ENCODE peak calls at places on chromosomes 5 and 9, in eight cellular contexts. One of them, this sample, is unnamed. For H3K36me3, the result is how much of the 10 kb centered on the place peaks cover.

GRCh38 chr5:124519396-124519795 is 227.0 kb downstream of the ZNF608 start:
- DNase-seq in gastrocnemius medialis: peak
- DNase-seq in NT2/D1: no peak
- DNase-seq in psoas muscle: no peak
- DNase-seq in right lobe of liver: no peak
- DNase-seq in bronchial epithelial cell: peak
- DNase-seq in BJ: peak
- DNase-seq in HCT116: no peak
- DNase-seq in this sample: peak

GRCh38 chr5:172562443-172562842 is 78.6 kb upstream of the NEURL1B start:
- DNase-seq in gastrocnemius medialis: no peak
- DNase-seq in NT2/D1: no peak
- DNase-seq in psoas muscle: no peak
- DNase-seq in right lobe of liver: no peak
- DNase-seq in bronchial epithelial cell: no peak
- DNase-seq in BJ: no peak
- DNase-seq in HCT116: no peak
- DNase-seq in this sample: no peak

GRCh38 chr5:96936431-96937221 is 746 bp downstream of the LNPEP start:
- DNase-seq in gastrocnemius medialis: peak
- DNase-seq in NT2/D1: no peak
- DNase-seq in psoas muscle: peak
- DNase-seq in right lobe of liver: peak
- DNase-seq in bronchial epithelial cell: peak
- DNase-seq in BJ: no peak
- DNase-seq in HCT116: no peak
- DNase-seq in this sample: peak

GRCh38 chr9:28329323-28329722 is 756.0 kb upstream of the C9orf72 start:
- DNase-seq in gastrocnemius medialis: no peak
- DNase-seq in NT2/D1: no peak
- DNase-seq in psoas muscle: no peak
- DNase-seq in right lobe of liver: no peak
- DNase-seq in bronchial epithelial cell: peak
- DNase-seq in BJ: no peak
- DNase-seq in HCT116: no peak
- DNase-seq in this sample: no peak

GRCh38 chr5:52579391-52579790 is 208.3 kb upstream of the ITGA1 start:
- DNase-seq in gastrocnemius medialis: no peak
- DNase-seq in NT2/D1: no peak
- DNase-seq in psoas muscle: no peak
- DNase-seq in right lobe of liver: no peak
- DNase-seq in bronchial epithelial cell: peak
- DNase-seq in BJ: no peak
- DNase-seq in HCT116: no peak
- DNase-seq in this sample: no peak

GRCh38 chr9:33287087-33287490 is 3.2 kb upstream of the NFX1 start:
- DNase-seq in gastrocnemius medialis: no peak
- DNase-seq in NT2/D1: no peak
- DNase-seq in psoas muscle: no peak
- DNase-seq in right lobe of liver: peak
- DNase-seq in bronchial epithelial cell: peak
- DNase-seq in BJ: peak
- DNase-seq in HCT116: peak
- DNase-seq in this sample: peak

GRCh38 chr5:180085837-180086236 is 14.3 kb upstream of the RNF130 start:
- DNase-seq in gastrocnemius medialis: no peak
- DNase-seq in NT2/D1: peak
- DNase-seq in psoas muscle: no peak
- DNase-seq in right lobe of liver: no peak
- DNase-seq in bronchial epithelial cell: no peak
- DNase-seq in BJ: no peak
- DNase-seq in HCT116: no peak
- DNase-seq in this sample: no peak

GRCh38 chr5:43042176-43042625 is 2.1 kb upstream of the ANXA2R start:
- DNase-seq in gastrocnemius medialis: no peak
- DNase-seq in NT2/D1: no peak
- DNase-seq in psoas muscle: peak
- DNase-seq in right lobe of liver: peak
- DNase-seq in bronchial epithelial cell: peak
- DNase-seq in BJ: no peak
- DNase-seq in HCT116: peak
- DNase-seq in this sample: peak

GRCh38 chr9:101477736-101478135 is 42.2 kb upstream of the ALDOB start:
- DNase-seq in gastrocnemius medialis: no peak
- DNase-seq in NT2/D1: no peak
- DNase-seq in psoas muscle: no peak
- DNase-seq in right lobe of liver: no peak
- DNase-seq in bronchial epithelial cell: peak
- DNase-seq in BJ: no peak
- DNase-seq in HCT116: no peak
- DNase-seq in this sample: no peak

GRCh38 chr5:14195588-14195987 is 52.4 kb downstream of the TRIO start:
- DNase-seq in gastrocnemius medialis: no peak
- DNase-seq in NT2/D1: no peak
- DNase-seq in psoas muscle: no peak
- DNase-seq in right lobe of liver: no peak
- DNase-seq in bronchial epithelial cell: no peak
- DNase-seq in BJ: no peak
- DNase-seq in HCT116: no peak
- DNase-seq in this sample: no peak

GRCh38 chr5:88732181-88732633 is 150.8 kb downstream of the MEF2C start:
- DNase-seq in gastrocnemius medialis: peak
- DNase-seq in NT2/D1: no peak
- DNase-seq in psoas muscle: peak
- DNase-seq in right lobe of liver: no peak
- DNase-seq in bronchial epithelial cell: no peak
- DNase-seq in BJ: no peak
- DNase-seq in HCT116: no peak
- DNase-seq in this sample: peak

GRCh38 chr5:78221964-78222451 is 72.5 kb downstream of the AP3B1 start:
- DNase-seq in gastrocnemius medialis: no peak
- DNase-seq in NT2/D1: peak
- DNase-seq in psoas muscle: no peak
- DNase-seq in right lobe of liver: no peak
- DNase-seq in bronchial epithelial cell: peak
- DNase-seq in BJ: no peak
- DNase-seq in HCT116: no peak
- DNase-seq in this sample: no peak

GRCh38 chr9:15370496-15371464 is 51.9 kb upstream of the SNAPC3 start:
- DNase-seq in gastrocnemius medialis: no peak
- DNase-seq in NT2/D1: no peak
- DNase-seq in psoas muscle: no peak
- DNase-seq in right lobe of liver: no peak
- DNase-seq in bronchial epithelial cell: no peak
- DNase-seq in BJ: no peak
- DNase-seq in HCT116: no peak
- DNase-seq in this sample: no peak

GRCh38 chr9:9215050-9215449 is 1397.8 kb downstream of the PTPRD start:
- DNase-seq in gastrocnemius medialis: no peak
- DNase-seq in NT2/D1: no peak
- DNase-seq in psoas muscle: no peak
- DNase-seq in right lobe of liver: no peak
- DNase-seq in bronchial epithelial cell: peak
- DNase-seq in BJ: no peak
- DNase-seq in HCT116: no peak
- DNase-seq in this sample: no peak

GRCh38 chr5:71769265-71769664 is 50.2 kb downstream of the CARTPT start:
- DNase-seq in gastrocnemius medialis: no peak
- DNase-seq in NT2/D1: no peak
- DNase-seq in psoas muscle: no peak
- DNase-seq in right lobe of liver: no peak
- DNase-seq in bronchial epithelial cell: no peak
- DNase-seq in BJ: no peak
- DNase-seq in HCT116: no peak
- DNase-seq in this sample: no peak

GRCh38 chr5:131814990-131815389 is 18.2 kb upstream of the FNIP1 start:
- DNase-seq in gastrocnemius medialis: no peak
- DNase-seq in NT2/D1: peak
- DNase-seq in psoas muscle: no peak
- DNase-seq in right lobe of liver: no peak
- DNase-seq in bronchial epithelial cell: peak
- DNase-seq in BJ: peak
- DNase-seq in HCT116: peak
- DNase-seq in this sample: no peak

GRCh38 chr9:134914501-134914834 is 3.2 kb downstream of the FCN1 start:
- DNase-seq in gastrocnemius medialis: no peak
- DNase-seq in NT2/D1: no peak
- DNase-seq in psoas muscle: peak
- DNase-seq in right lobe of liver: peak
- DNase-seq in bronchial epithelial cell: no peak
- DNase-seq in BJ: no peak
- DNase-seq in HCT116: no peak
- DNase-seq in this sample: peak

GRCh38 chr5:24621809-24622208 is 23.0 kb downstream of the CDH10 start:
- DNase-seq in gastrocnemius medialis: peak
- DNase-seq in NT2/D1: no peak
- DNase-seq in psoas muscle: no peak
- DNase-seq in right lobe of liver: no peak
- DNase-seq in bronchial epithelial cell: peak
- DNase-seq in BJ: no peak
- DNase-seq in HCT116: no peak
- DNase-seq in this sample: peak

GRCh38 chr5:151800527-151800926 is 28.8 kb downstream of the G3BP1 start:
- DNase-seq in gastrocnemius medialis: no peak
- DNase-seq in NT2/D1: no peak
- DNase-seq in psoas muscle: no peak
- DNase-seq in right lobe of liver: no peak
- DNase-seq in bronchial epithelial cell: no peak
- DNase-seq in BJ: no peak
- DNase-seq in HCT116: no peak
- DNase-seq in this sample: no peak

GRCh38 chr5:151795426-151795825 is 23.7 kb downstream of the G3BP1 start:
- DNase-seq in gastrocnemius medialis: no peak
- DNase-seq in NT2/D1: no peak
- DNase-seq in psoas muscle: no peak
- DNase-seq in right lobe of liver: no peak
- DNase-seq in bronchial epithelial cell: no peak
- DNase-seq in BJ: no peak
- DNase-seq in HCT116: no peak
- DNase-seq in this sample: no peak

GRCh38 chr5:151798674-151799073 is 26.9 kb downstream of the G3BP1 start:
- DNase-seq in gastrocnemius medialis: no peak
- DNase-seq in NT2/D1: no peak
- DNase-seq in psoas muscle: no peak
- DNase-seq in right lobe of liver: no peak
- DNase-seq in bronchial epithelial cell: no peak
- DNase-seq in BJ: no peak
- DNase-seq in HCT116: no peak
- DNase-seq in this sample: no peak

DNA sequence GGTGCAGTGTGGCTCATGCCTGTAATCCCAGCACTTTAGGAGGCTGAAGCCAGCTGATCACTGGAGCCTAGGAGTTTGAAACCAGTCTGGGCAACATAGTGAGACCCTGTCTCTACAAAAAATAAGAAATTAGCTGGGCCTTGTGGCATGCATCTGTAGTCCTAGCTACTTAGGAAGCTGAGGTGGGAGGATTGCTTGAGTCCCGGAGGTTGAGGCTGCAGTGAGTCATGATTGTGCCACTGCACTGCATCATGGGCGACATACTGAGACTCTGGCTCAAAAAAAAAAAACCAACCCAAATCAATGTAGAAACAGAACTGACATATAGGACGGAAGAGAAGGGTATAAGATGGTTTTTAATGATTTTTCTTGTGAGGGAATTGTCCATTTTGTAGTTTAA is 27.7 kb downstream of the G3BP1 start:
- DNase-seq in gastrocnemius medialis: no peak
- DNase-seq in NT2/D1: no peak
- DNase-seq in psoas muscle: no peak
- DNase-seq in right lobe of liver: no peak
- DNase-seq in bronchial epithelial cell: peak
- DNase-seq in BJ: no peak
- DNase-seq in HCT116: no peak
- DNase-seq in this sample: no peak
- H3K36me3 ChIP-seq in gastrocnemius medialis: under half
- H3K36me3 ChIP-seq in NT2/D1: half or more
- H3K36me3 ChIP-seq in psoas muscle: half or more
- H3K36me3 ChIP-seq in right lobe of liver: half or more
- H3K36me3 ChIP-seq in bronchial epithelial cell: under half
- H3K36me3 ChIP-seq in BJ: under half
- H3K36me3 ChIP-seq in HCT116: half or more
- H3K36me3 ChIP-seq in this sample: half or more

GRCh38 chr5:80275347-80275746 is 19.5 kb upstream of the SERINC5 start:
- DNase-seq in gastrocnemius medialis: no peak
- DNase-seq in NT2/D1: no peak
- DNase-seq in psoas muscle: no peak
- DNase-seq in right lobe of liver: no peak
- DNase-seq in bronchial epithelial cell: peak
- DNase-seq in BJ: no peak
- DNase-seq in HCT116: no peak
- DNase-seq in this sample: no peak
- H3K36me3 ChIP-seq in gastrocnemius medialis: under half
- H3K36me3 ChIP-seq in NT2/D1: under half
- H3K36me3 ChIP-seq in psoas muscle: under half
- H3K36me3 ChIP-seq in right lobe of liver: under half
- H3K36me3 ChIP-seq in bronchial epithelial cell: under half
- H3K36me3 ChIP-seq in BJ: under half
- H3K36me3 ChIP-seq in HCT116: under half
- H3K36me3 ChIP-seq in this sample: under half

GRCh38 chr9:116471093-116471906 is 215.8 kb upstream of the TRIM32 start:
- DNase-seq in gastrocnemius medialis: no peak
- DNase-seq in NT2/D1: peak
- DNase-seq in psoas muscle: no peak
- DNase-seq in right lobe of liver: no peak
- DNase-seq in bronchial epithelial cell: no peak
- DNase-seq in BJ: peak
- DNase-seq in HCT116: no peak
- DNase-seq in this sample: no peak
- H3K36me3 ChIP-seq in gastrocnemius medialis: under half
- H3K36me3 ChIP-seq in NT2/D1: under half
- H3K36me3 ChIP-seq in psoas muscle: under half
- H3K36me3 ChIP-seq in right lobe of liver: under half
- H3K36me3 ChIP-seq in bronchial epithelial cell: under half
- H3K36me3 ChIP-seq in BJ: under half
- H3K36me3 ChIP-seq in HCT116: under half
- H3K36me3 ChIP-seq in this sample: under half

DNA sequence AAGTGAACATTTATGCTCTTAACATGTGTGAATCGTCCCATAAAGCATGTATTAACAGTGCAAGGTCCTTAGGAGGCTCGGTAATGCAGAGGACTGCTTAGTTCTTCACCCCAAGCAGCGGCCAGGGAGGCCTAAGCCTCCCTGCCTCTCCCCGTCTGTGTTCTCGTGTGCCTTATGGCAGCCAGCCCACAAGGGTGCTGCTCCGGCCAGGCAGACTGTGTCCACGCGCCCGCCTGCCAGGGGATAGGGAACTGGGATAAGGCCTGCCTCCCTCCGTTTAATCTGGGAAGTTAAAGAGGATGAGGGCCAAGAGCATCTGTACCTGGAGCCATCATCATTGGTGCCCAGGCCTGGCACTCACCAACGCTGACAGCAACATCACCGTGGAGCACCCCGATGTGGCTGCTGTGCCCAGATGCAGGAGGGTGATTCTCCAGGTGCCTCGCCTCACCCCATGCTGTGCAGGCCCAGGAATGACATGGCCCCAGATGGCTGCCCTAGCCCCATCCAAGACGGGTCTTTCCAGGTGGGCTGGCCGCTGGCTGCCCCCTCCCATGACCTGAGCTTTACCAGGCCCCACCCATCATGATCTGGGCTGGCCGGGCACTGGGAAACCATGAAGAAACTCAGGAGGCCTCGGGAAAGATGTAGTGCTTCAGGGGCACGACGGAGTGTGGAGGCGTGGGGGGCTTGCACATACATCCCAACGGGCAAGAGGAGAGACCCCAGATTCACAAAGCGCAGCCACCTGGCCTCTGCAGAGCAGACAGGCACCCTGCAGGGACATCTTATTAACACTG is 35.6 kb upstream of the SUSD3 start:
- DNase-seq in gastrocnemius medialis: no peak
- DNase-seq in NT2/D1: no peak
- DNase-seq in psoas muscle: no peak
- DNase-seq in right lobe of liver: no peak
- DNase-seq in bronchial epithelial cell: no peak
- DNase-seq in BJ: no peak
- DNase-seq in HCT116: no peak
- DNase-seq in this sample: no peak
- H3K36me3 ChIP-seq in gastrocnemius medialis: under half
- H3K36me3 ChIP-seq in NT2/D1: under half
- H3K36me3 ChIP-seq in psoas muscle: under half
- H3K36me3 ChIP-seq in right lobe of liver: under half
- H3K36me3 ChIP-seq in bronchial epithelial cell: under half
- H3K36me3 ChIP-seq in BJ: under half
- H3K36me3 ChIP-seq in HCT116: under half
- H3K36me3 ChIP-seq in this sample: under half